ENCODE peak calls at places on chromosomes 6 and 20, in five cellular contexts. One of them, this sample, is unnamed.

GRCh38 chr6:14876778-14877613 is 368.9 kb upstream of the JARID2 start:
- DNase-seq in transverse colon: no peak
- DNase-seq in thyroid gland: no peak
- DNase-seq in suprapubic skin: no peak
- DNase-seq in lower leg skin: no peak
- DNase-seq in this sample: peak

GRCh38 chr6:122872311-122872710 is 83.3 kb downstream of the SMPDL3A start:
- DNase-seq in transverse colon: no peak
- DNase-seq in thyroid gland: no peak
- DNase-seq in suprapubic skin: no peak
- DNase-seq in lower leg skin: no peak
- DNase-seq in this sample: no peak

GRCh38 chr6:158061709-158062461 is 80.2 kb downstream of the SYNJ2 start:
- DNase-seq in transverse colon: no peak
- DNase-seq in thyroid gland: no peak
- DNase-seq in suprapubic skin: no peak
- DNase-seq in lower leg skin: no peak
- DNase-seq in this sample: no peak

GRCh38 chr6:90233994-90234393 is 62.6 kb downstream of the BACH2 start:
- DNase-seq in transverse colon: peak
- DNase-seq in thyroid gland: no peak
- DNase-seq in suprapubic skin: no peak
- DNase-seq in lower leg skin: peak
- DNase-seq in this sample: no peak

GRCh38 chr6:111623046-111623718 is 17.5 kb upstream of the TRAF3IP2 start:
- DNase-seq in transverse colon: no peak
- DNase-seq in thyroid gland: no peak
- DNase-seq in suprapubic skin: no peak
- DNase-seq in lower leg skin: peak
- DNase-seq in this sample: no peak

GRCh38 chr6:411402-412145 is 20.0 kb downstream of the IRF4 start:
- DNase-seq in transverse colon: no peak
- DNase-seq in thyroid gland: peak
- DNase-seq in suprapubic skin: no peak
- DNase-seq in lower leg skin: no peak
- DNase-seq in this sample: peak

GRCh38 chr6:89050155-89050554 is 30.4 kb upstream of the PNRC1 start:
- DNase-seq in transverse colon: peak
- DNase-seq in thyroid gland: no peak
- DNase-seq in suprapubic skin: peak
- DNase-seq in lower leg skin: peak
- DNase-seq in this sample: no peak

GRCh38 chr20:63501818-63502670 is 3.2 kb upstream of the EEF1A2 start:
- DNase-seq in transverse colon: no peak
- DNase-seq in thyroid gland: no peak
- DNase-seq in suprapubic skin: no peak
- DNase-seq in lower leg skin: no peak
- DNase-seq in this sample: no peak

GRCh38 chr20:61310954-61311353 is 58.9 kb downstream of the CDH4 start:
- DNase-seq in transverse colon: no peak
- DNase-seq in thyroid gland: no peak
- DNase-seq in suprapubic skin: no peak
- DNase-seq in lower leg skin: no peak
- DNase-seq in this sample: no peak

GRCh38 chr20:11544029-11544678 is 373.5 kb upstream of the BTBD3 start:
- DNase-seq in transverse colon: peak
- DNase-seq in thyroid gland: peak
- DNase-seq in suprapubic skin: no peak
- DNase-seq in lower leg skin: no peak
- DNase-seq in this sample: peak

GRCh38 chr20:63244468-63244867 is 8.8 kb downstream of the BIRC7 start:
- DNase-seq in transverse colon: no peak
- DNase-seq in thyroid gland: no peak
- DNase-seq in suprapubic skin: no peak
- DNase-seq in lower leg skin: no peak
- DNase-seq in this sample: no peak

GRCh38 chr6:129860901-129861665 is at the start of gene TMEM244:
- DNase-seq in transverse colon: no peak
- DNase-seq in thyroid gland: no peak
- DNase-seq in suprapubic skin: no peak
- DNase-seq in lower leg skin: no peak
- DNase-seq in this sample: no peak

GRCh38 chr6:121393711-121394110 is 41.7 kb upstream of the GJA1 start:
- DNase-seq in transverse colon: no peak
- DNase-seq in thyroid gland: no peak
- DNase-seq in suprapubic skin: no peak
- DNase-seq in lower leg skin: no peak
- DNase-seq in this sample: no peak

GRCh38 chr6:134623391-134623790 is 305.5 kb upstream of the SGK1 start:
- DNase-seq in transverse colon: no peak
- DNase-seq in thyroid gland: no peak
- DNase-seq in suprapubic skin: no peak
- DNase-seq in lower leg skin: no peak
- DNase-seq in this sample: peak

GRCh38 chr6:34926655-34927054 is 37.6 kb downstream of the ANKS1A start:
- DNase-seq in transverse colon: no peak
- DNase-seq in thyroid gland: no peak
- DNase-seq in suprapubic skin: no peak
- DNase-seq in lower leg skin: no peak
- DNase-seq in this sample: no peak

GRCh38 chr6:30691208-30691872 is 556 bp upstream of the NRM start:
- DNase-seq in transverse colon: no peak
- DNase-seq in thyroid gland: no peak
- DNase-seq in suprapubic skin: no peak
- DNase-seq in lower leg skin: no peak
- DNase-seq in this sample: no peak

DNA sequence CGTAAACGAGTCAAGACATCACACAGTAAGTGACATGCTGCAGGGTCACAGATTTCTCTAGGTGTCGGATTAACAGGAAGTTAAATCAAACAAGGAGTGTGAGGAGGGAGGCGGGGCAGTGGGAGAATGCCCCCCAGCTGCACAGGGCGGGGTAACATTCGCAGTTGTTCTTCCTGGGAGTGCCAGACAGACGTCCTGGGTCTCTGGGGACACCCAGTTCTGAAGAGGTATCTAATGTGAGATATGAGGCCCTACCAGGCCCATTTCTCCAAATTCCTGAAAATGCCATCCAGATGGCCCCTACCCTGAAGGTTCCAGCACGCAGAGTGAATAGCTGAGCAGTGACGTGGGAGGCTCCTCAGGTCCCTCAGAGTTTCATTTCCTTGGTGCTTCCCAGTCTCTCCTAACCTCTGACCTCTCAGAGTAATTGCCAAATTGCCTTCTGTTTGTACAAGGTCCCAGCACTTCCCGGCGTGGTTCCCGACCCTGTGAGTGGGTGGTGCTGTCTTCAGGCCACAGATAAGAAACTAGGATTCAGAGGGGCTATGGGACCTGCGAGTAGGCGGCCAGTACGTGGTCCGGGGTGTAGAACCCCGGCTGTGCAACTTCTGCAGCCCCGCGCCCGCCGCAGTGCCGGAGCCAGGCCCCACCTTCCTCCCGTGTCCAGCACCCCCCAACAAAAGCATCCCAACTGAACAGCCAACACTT is 1.8 kb downstream of the RRBP1 start:
- DNase-seq in transverse colon: peak
- DNase-seq in thyroid gland: peak
- DNase-seq in suprapubic skin: peak
- DNase-seq in lower leg skin: peak
- DNase-seq in this sample: peak
- TF ChIP-seq POLR2A in transverse colon: no peak
- TF ChIP-seq POLR2A in thyroid gland: no peak
- TF ChIP-seq POLR2A in suprapubic skin: no peak
- TF ChIP-seq POLR2A in lower leg skin: no peak
- TF ChIP-seq POLR2A in this sample: no peak

DNA sequence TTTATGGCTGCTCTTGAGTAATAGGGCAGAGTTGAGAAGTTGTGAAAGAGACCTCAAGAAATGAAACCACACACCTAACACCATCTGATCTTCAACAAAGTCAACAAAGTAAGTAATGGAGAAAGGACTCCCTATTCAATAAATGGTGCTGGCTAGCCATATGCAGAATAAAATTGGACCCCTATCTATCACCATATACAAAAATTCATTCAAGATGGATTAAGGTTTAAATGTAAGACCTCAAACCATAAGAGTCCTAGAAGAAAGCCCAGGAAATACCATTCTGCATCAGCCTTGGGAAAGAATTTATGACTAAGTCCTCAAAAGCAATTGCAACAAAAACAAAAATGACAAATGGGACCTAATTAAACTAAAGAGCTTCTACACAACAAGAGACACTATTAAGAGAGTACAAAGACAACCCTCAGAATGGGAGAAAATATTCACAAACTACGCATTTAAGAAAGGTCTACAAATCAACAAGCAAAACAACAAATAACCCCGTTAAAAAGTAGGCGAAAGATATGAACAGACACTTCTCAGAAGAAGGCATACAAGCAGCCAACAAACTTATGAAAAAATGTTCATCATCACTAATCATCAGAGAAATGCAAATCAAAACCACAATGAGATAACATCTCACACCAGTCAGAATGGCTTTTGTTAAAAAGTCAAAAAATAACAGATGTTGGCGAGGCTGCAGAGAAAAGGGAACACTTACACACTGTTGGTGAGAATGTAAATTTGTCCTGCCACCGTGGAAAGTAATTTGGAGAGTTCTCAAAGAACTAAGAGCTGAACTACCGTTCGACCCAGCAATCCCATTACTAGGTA is 4.0 kb downstream of the MAP3K5 start:
- DNase-seq in transverse colon: no peak
- DNase-seq in thyroid gland: no peak
- DNase-seq in suprapubic skin: no peak
- DNase-seq in lower leg skin: no peak
- DNase-seq in this sample: peak
- H3K4me3 ChIP-seq in transverse colon: peak
- H3K4me3 ChIP-seq in thyroid gland: no peak
- H3K4me3 ChIP-seq in suprapubic skin: no peak
- H3K4me3 ChIP-seq in lower leg skin: no peak
- H3K4me3 ChIP-seq in this sample: peak

GRCh38 chr6:4775591-4776492 is at the start of gene CDYL:
- DNase-seq in transverse colon: peak
- DNase-seq in thyroid gland: peak
- DNase-seq in suprapubic skin: peak
- DNase-seq in lower leg skin: peak
- DNase-seq in this sample: peak
- TF ChIP-seq CTCF in transverse colon: no peak
- TF ChIP-seq CTCF in thyroid gland: no peak
- TF ChIP-seq CTCF in suprapubic skin: peak
- TF ChIP-seq CTCF in lower leg skin: no peak
- TF ChIP-seq CTCF in this sample: no peak

DNA sequence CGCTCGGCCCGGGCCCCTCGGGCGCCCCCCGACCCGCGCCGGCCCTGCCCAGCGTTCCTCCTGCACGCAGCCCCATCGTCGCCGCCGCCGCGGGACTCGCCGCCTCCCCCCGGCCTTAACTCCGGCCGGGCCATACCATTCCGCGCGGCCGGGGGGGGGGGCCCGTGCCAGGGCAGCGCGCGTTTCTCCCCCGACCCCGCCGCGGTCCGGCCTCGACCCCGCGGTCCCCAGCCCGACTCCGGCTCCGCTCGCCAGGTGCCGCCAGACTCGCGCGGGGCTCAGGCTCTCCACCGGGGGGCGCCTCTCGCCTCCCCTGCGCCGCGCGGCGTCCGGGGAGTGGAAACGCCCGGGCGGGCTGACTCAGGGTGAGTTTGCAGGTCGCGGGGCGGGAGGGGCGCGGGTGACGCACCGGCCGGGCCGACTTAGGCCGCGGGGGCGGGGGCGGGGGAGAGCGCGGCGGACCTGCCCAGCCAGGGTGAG is at the start of gene SRXN1:
- DNase-seq in transverse colon: peak
- DNase-seq in thyroid gland: peak
- DNase-seq in suprapubic skin: peak
- DNase-seq in lower leg skin: peak
- DNase-seq in this sample: peak
- TF ChIP-seq POLR2A in transverse colon: no peak
- TF ChIP-seq POLR2A in thyroid gland: peak
- TF ChIP-seq POLR2A in suprapubic skin: no peak
- TF ChIP-seq POLR2A in lower leg skin: no peak
- TF ChIP-seq POLR2A in this sample: peak

This sample was measured in NB4.